ENCODE peak calls at places on chromosomes 13 and 19, in four cellular contexts. S is neural progenitor cell, J is fibroblast of lung, B is HCT116. O is an unnamed sample.
A peak's percentile ranks its signal among the peaks of the same experiment; 100 is the strongest.

GRCh38 chr19:29318581-29318980 is 105.6 kb upstream of the UQCRFS1 start:
- DNase-seq in S (no peak), J (no peak), B (no peak), O (no peak)

GRCh38 chr13:79548886-79549285 is 67.9 kb downstream of the NDFIP2 start:
- DNase-seq in S (no peak), J (no peak), B (no peak), O (peak; percentile 57)

GRCh38 chr13:19601749-19602725 is 31.4 kb upstream of the MPHOSPH8 start:
- DNase-seq in S (peak; percentile 77), J (peak; percentile 54), B (no peak), O (peak; percentile 55)

GRCh38 chr13:48640767-48641166 is 13.0 kb upstream of the CYSLTR2 start:
- DNase-seq in S (no peak), J (no peak), B (no peak), O (no peak)

GRCh38 chr19:35885909-35886308 is 14.4 kb downstream of the NFKBID start:
- DNase-seq in S (no peak), J (no peak), B (no peak), O (no peak)

GRCh38 chr13:29816715-29817114 is 33.7 kb downstream of the UBL3 start:
- DNase-seq in S (no peak), J (no peak), B (no peak), O (no peak)

GRCh38 chr13:50812242-50812641 is 31.2 kb downstream of the DLEU7 start:
- DNase-seq in S (no peak), J (no peak), B (no peak), O (no peak)

GRCh38 chr13:99214232-99214631 is 13.6 kb downstream of the UBAC2 start:
- DNase-seq in S (no peak), J (no peak), B (no peak), O (no peak)

GRCh38 chr13:39461685-39462266 is 141.2 kb downstream of the LHFPL6 start:
- DNase-seq in S (no peak), J (peak; percentile 19), B (no peak), O (peak; percentile 15)

GRCh38 chr13:50715402-50716146 is 127.9 kb downstream of the DLEU7 start:
- DNase-seq in S (no peak), J (no peak), B (no peak), O (no peak)

GRCh38 chr19:47275866-47276461 is 1.3 kb downstream of the INAFM1 start:
- DNase-seq in S (no peak), J (peak; percentile 73), B (no peak), O (no peak)

GRCh38 chr13:106117035-106117434 is 418.4 kb downstream of the EFNB2 start:
- DNase-seq in S (no peak), J (peak; percentile 74), B (no peak), O (peak; percentile 56)

GRCh38 chr13:101556676-101557121 is 104.2 kb downstream of the ITGBL1 start:
- DNase-seq in S (no peak), J (no peak), B (no peak), O (peak; percentile 84)

GRCh38 chr13:23754506-23754905 is 134.7 kb downstream of the MIPEP start:
- DNase-seq in S (no peak), J (no peak), B (no peak), O (peak; percentile 49)

GRCh38 chr13:36819811-36820140 is 754 bp downstream of the RFXAP start:
- DNase-seq in S (peak; percentile 61), J (peak; percentile 48), B (no peak), O (peak; percentile 55)

GRCh38 chr13:63693696-63694095 is 2278.0 kb upstream of the PCDH20 start:
- DNase-seq in S (no peak), J (no peak), B (no peak), O (no peak)

GRCh38 chr19:49976496-49976895 is 15.5 kb upstream of the SIGLEC11 start:
- DNase-seq in S (no peak), J (no peak), B (no peak), O (no peak)

GRCh38 chr19:32458500-32459123 is 53.0 kb downstream of the DPY19L3 start:
- DNase-seq in S (no peak), J (no peak), B (no peak), O (no peak)

GRCh38 chr13:108733141-108733540 is 103.7 kb downstream of the MYO16 start:
- DNase-seq in S (no peak), J (no peak), B (no peak), O (no peak)

GRCh38 chr19:10985502-10985901 is 24.7 kb downstream of the SMARCA4 start:
- DNase-seq in S (no peak), J (no peak), B (no peak), O (no peak)

GRCh38 chr19:48556163-48556562 is 4.2 kb downstream of the SULT2B1 start:
- DNase-seq in S (peak; percentile 28), J (peak; percentile 62), B (no peak), O (peak; percentile 71)

GRCh38 chr19:55353803-55354697 is 469 bp downstream of the COX6B2 start:
- DNase-seq in S (peak; percentile 84), J (peak; percentile 53), B (peak; percentile 23), O (peak; percentile 74)

GRCh38 chr19:56671613-56671994 is at the start of gene ZNF835:
- DNase-seq in S (no peak), J (peak; percentile 2), B (no peak), O (no peak)

GRCh38 chr13:91133941-91134772 is 213.3 kb upstream of the MIR17HG start:
- DNase-seq in S (peak; percentile 60), J (peak; percentile 60), B (peak; percentile 45), O (peak; percentile 52)

GRCh38 chr19:50833117-50833801 is at the start of gene KLK15:
- DNase-seq in S (no peak), J (no peak), B (no peak), O (no peak)

GRCh38 chr13:110885966-110886365 is 28.9 kb downstream of the ANKRD10 start:
- DNase-seq in S (peak; percentile 52), J (no peak), B (no peak), O (no peak)

GRCh38 chr19:2663920-2664571 is 38.4 kb downstream of the GNG7 start:
- DNase-seq in S (no peak), J (no peak), B (no peak), O (no peak)

GRCh38 chr19:6577410-6578125 is 13.4 kb downstream of the CD70 start:
- DNase-seq in S (no peak), J (no peak), B (no peak), O (no peak)
- H3K4me1 ChIP-seq in S (no peaks in the 10 kb centered on the region), J (no peaks in the 10 kb centered on the region), B (peaks cover 39% of the 10 kb centered on the region), O (no peaks in the 10 kb centered on the region)

GRCh38 chr13:97269603-97270002 is 47.5 kb downstream of the MBNL2 start:
- DNase-seq in S (no peak), J (no peak), B (no peak), O (no peak)
- H3K9ac ChIP-seq in S (no peak overlapping the region), J (no peak overlapping the region), B (no peak overlapping the region), O (no peak overlapping the region)

GRCh38 chr19:18503971-18504885 is 17.6 kb downstream of the ELL start:
- DNase-seq in S (no peak), J (no peak), B (no peak), O (no peak)

GRCh38 chr19:18503337-18503970 is 18.4 kb downstream of the ELL start:
- DNase-seq in S (no peak), J (no peak), B (no peak), O (no peak)

GRCh38 chr19:18506101-18506534 is 15.8 kb downstream of the ELL start:
- DNase-seq in S (no peak), J (no peak), B (no peak), O (no peak)

GRCh38 chr19:18506545-18506944 is 15.3 kb downstream of the ELL start:
- DNase-seq in S (no peak), J (no peak), B (no peak), O (no peak)

DNA sequence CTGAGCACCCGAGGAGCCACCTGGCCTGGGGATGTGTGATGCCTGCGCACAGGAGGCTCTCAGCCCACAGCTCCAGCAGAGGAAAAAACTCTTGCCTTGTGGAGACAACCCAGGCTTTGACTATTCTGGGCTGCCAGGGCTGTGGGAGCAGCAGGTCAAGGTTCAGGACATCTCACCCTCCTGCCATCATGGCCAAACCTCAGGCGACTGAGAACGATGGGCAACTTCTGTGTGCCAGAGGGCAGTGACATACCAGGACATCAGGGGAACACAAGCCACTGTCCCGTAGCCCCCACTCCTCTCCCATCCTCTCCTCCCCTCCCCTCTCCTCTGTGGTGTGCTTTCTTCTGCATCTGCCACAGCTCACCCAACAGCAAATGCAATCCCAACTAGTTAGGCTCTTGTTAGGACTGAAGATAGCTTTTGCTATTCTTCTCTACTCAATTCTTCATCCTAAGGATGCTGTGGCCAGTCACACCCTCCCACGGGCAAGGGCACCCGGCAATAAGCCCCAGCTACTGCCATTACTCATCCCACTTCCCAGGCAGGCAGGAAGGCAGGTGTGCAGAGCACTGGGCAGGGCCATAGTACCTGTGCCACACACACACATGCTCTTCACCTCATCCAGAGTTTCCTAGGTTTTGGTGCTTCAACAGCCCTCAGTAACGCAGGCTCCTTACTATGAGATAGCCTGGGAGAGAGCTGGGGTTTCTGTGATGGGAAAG is 16.8 kb downstream of the ELL start:
- DNase-seq in S (no peak), J (no peak), B (no peak), O (no peak)
- H3K4me1 ChIP-seq in S (no peaks in the 10 kb centered on the region), J (peaks cover 22% of the 10 kb centered on the region), B (peaks cover 18% of the 10 kb centered on the region), O (peaks cover 48% of the 10 kb centered on the region)

GRCh38 chr19:41263850-41264580 is at the start of gene HNRNPUL1:
- DNase-seq in S (peak; percentile 99), J (peak; percentile 100), B (peak; percentile 100), O (peak; percentile 100)

GRCh38 chr19:41264581-41265375 is 606 bp downstream of the HNRNPUL1 start:
- DNase-seq in S (peak; percentile 54), J (peak; percentile 35), B (no peak), O (peak; percentile 65)

GRCh38 chr19:41269055-41269454 is 4.9 kb downstream of the HNRNPUL1 start:
- DNase-seq in S (no peak), J (no peak), B (no peak), O (no peak)

GRCh38 chr19:41263042-41263849 is 926 bp upstream of the HNRNPUL1 start:
- DNase-seq in S (peak; percentile 76), J (peak; percentile 81), B (no peak), O (peak; percentile 83)

GRCh38 chr19:41265376-41266153 is 1.4 kb downstream of the HNRNPUL1 start:
- DNase-seq in S (peak; percentile 26), J (peak; percentile 20), B (no peak), O (peak; percentile 63)
- H3K9ac ChIP-seq in S (peak overlapping the region; percentile 97), J (peak overlapping the region; percentile 99), B (peak overlapping the region; percentile 100), O (peak overlapping the region; percentile 99)

GRCh38 chr19:37925212-37925611 is 18.2 kb downstream of the SIPA1L3 start:
- DNase-seq in S (no peak), J (no peak), B (no peak), O (no peak)

GRCh38 chr19:37929512-37929911 is 22.5 kb downstream of the SIPA1L3 start:
- DNase-seq in S (no peak), J (no peak), B (no peak), O (no peak)

GRCh38 chr19:37926255-37926654 is 19.2 kb downstream of the SIPA1L3 start:
- DNase-seq in S (no peak), J (no peak), B (no peak), O (no peak)

GRCh38 chr19:37928527-37929286 is 21.7 kb downstream of the SIPA1L3 start:
- DNase-seq in S (no peak), J (no peak), B (no peak), O (no peak)

DNA sequence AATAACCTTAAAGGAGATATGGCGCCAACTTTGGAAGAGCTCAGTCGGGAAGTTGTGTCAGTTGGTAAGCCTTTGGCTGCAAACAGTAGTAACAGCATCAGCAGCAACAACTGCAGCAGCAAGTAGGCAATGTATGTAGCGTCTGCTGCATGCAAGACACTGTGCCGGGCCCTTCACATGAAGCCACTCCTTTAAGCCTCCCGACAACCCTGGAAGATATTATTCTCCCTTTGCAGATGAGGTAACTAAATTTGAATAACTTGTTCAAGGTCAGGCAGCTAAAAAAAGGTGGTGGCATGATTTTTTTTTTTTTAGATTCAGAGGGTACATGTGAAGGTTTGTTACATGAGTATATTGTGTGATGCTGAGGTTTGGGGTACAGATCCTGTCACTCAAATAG is 19.7 kb downstream of the SIPA1L3 start:
- DNase-seq in S (no peak), J (no peak), B (no peak), O (no peak)
- H3K4me1 ChIP-seq in S (peaks cover 28% of the 10 kb centered on the region), J (peaks cover under 1% of the 10 kb centered on the region), B (peaks cover 36% of the 10 kb centered on the region), O (no peaks in the 10 kb centered on the region)

GRCh38 chr19:41637484-41637883 is 10.6 kb upstream of the CEACAM4 start:
- DNase-seq in S (no peak), J (no peak), B (no peak), O (no peak)
- H3K9ac ChIP-seq in S (no peak overlapping the region), J (no peak overlapping the region), B (no peak overlapping the region), O (no peak overlapping the region)